ENCODE peak calls at places on chromosomes 7 and 10, in six cellular contexts. A is bronchial epithelial cell, U is endothelial cell, Q is pancreas, V is OCI-LY7, R is fibroblast of lung. D is an unnamed sample.

GRCh38 chr10:71456631-71457030 is 59.9 kb downstream of the CDH23 start:
- DNase-seq in A (no peak), U (no peak), Q (no peak), V (no peak), R (no peak), D (no peak)

GRCh38 chr7:142420554-142421362 is 162.9 kb upstream of the PRSS58 start:
- DNase-seq in A (no peak), U (peak), Q (no peak), V (no peak), R (peak), D (no peak)

GRCh38 chr10:15084502-15084922 is 4.1 kb downstream of the ACBD7 start:
- DNase-seq in A (peak), U (no peak), Q (no peak), V (no peak), R (peak), D (no peak)

GRCh38 chr7:132318338-132319318 is 257.6 kb downstream of the PLXNA4 start:
- DNase-seq in A (peak), U (peak), Q (peak), V (peak), R (peak), D (peak)

GRCh38 chr10:98326621-98327027 is 58.6 kb upstream of the LOXL4 start:
- DNase-seq in A (no peak), U (no peak), Q (no peak), V (no peak), R (no peak), D (no peak)

GRCh38 chr10:95505641-95506040 is 55.5 kb downstream of the SORBS1 start:
- DNase-seq in A (no peak), U (no peak), Q (no peak), V (no peak), R (no peak), D (no peak)

GRCh38 chr7:2807846-2808772 is 36.0 kb downstream of the GNA12 start:
- DNase-seq in A (no peak), U (no peak), Q (no peak), V (no peak), R (peak), D (no peak)

GRCh38 chr7:95578299-95578855 is 17.9 kb downstream of the PDK4 start:
- DNase-seq in A (peak), U (no peak), Q (no peak), V (no peak), R (no peak), D (no peak)

GRCh38 chr10:118595598-118596425 is at the start of gene PRLHR:
- DNase-seq in A (no peak), U (peak), Q (peak), V (no peak), R (peak), D (no peak)

GRCh38 chr7:140161047-140161446 is 15.7 kb downstream of the KDM7A start:
- DNase-seq in A (no peak), U (no peak), Q (no peak), V (no peak), R (no peak), D (no peak)

GRCh38 chr10:25907247-25907646 is 26.8 kb upstream of the MYO3A start:
- DNase-seq in A (no peak), U (no peak), Q (no peak), V (no peak), R (no peak), D (no peak)

GRCh38 chr7:51430480-51431086 is 114.0 kb upstream of the COBL start:
- DNase-seq in A (peak), U (peak), Q (no peak), V (peak), R (peak), D (peak)

GRCh38 chr10:121070257-121070656 is 219.1 kb downstream of the WDR11 start:
- DNase-seq in A (peak), U (peak), Q (no peak), V (peak), R (no peak), D (no peak)

GRCh38 chr10:114538544-114538906 is 119.5 kb downstream of the ABLIM1 start:
- DNase-seq in A (peak), U (no peak), Q (no peak), V (peak), R (no peak), D (no peak)

GRCh38 chr10:28838908-28839307 is 161.6 kb downstream of the BAMBI start:
- DNase-seq in A (peak), U (no peak), Q (no peak), V (no peak), R (peak), D (no peak)

GRCh38 chr10:102422586-102423129 is 2.0 kb downstream of the FBXL15 start:
- DNase-seq in A (peak), U (peak), Q (peak), V (peak), R (peak), D (peak)

GRCh38 chr10:7340179-7340874 is 70.5 kb downstream of the SFMBT2 start:
- DNase-seq in A (no peak), U (no peak), Q (no peak), V (no peak), R (peak), D (no peak)